ENCODE peak calls at places on chromosomes 1 and 21, in ten cellular contexts. B, N, G, T, L, P, H, S, Z and K are unnamed samples.

GRCh38 chr21:44880762-44881585 is 7.5 kb upstream of the PTTG1IP start:
- DNase-seq in P (peak), N (no peak), Z (no peak), G (no peak), L (no peak), T (no peak), S (no peak), H (no peak), B (peak), K (no peak)

GRCh38 chr1:108816049-108816882 is 40.6 kb downstream of the AKNAD1 start:
- DNase-seq in S (peak), L (no peak), H (no peak), Z (no peak), T (peak), P (no peak), N (peak), B (peak), G (no peak), K (no peak)

GRCh38 chr1:4050998-4051397 is 150.9 kb upstream of the C1orf174 start:
- DNase-seq in T (no peak), H (no peak), G (no peak), L (no peak), Z (no peak), N (no peak), S (no peak), P (no peak), B (no peak), K (no peak)

GRCh38 chr1:25146382-25146855 is 85.9 kb downstream of the SYF2 start:
- DNase-seq in P (no peak), T (no peak), L (no peak), N (no peak), S (no peak), B (no peak), Z (no peak), G (no peak), H (no peak), K (no peak)

GRCh38 chr1:244614113-244614836 is 38.7 kb upstream of the DESI2 start:
- DNase-seq in T (no peak), S (no peak), L (no peak), G (no peak), P (no peak), B (no peak), N (no peak), Z (no peak), H (no peak), K (no peak)

GRCh38 chr1:20184997-20185833 is 681 bp upstream of the UBXN10 start:
- DNase-seq in L (peak), N (no peak), Z (peak), P (no peak), G (peak), T (no peak), B (no peak), S (no peak), H (peak), K (peak)

GRCh38 chr1:58905126-58905490 is 121.3 kb upstream of the JUN start:
- DNase-seq in N (no peak), Z (no peak), H (no peak), G (no peak), L (no peak), P (no peak), B (no peak), T (no peak), S (no peak), K (no peak)

GRCh38 chr1:203296456-203297073 is 8.8 kb upstream of the BTG2 start:
- DNase-seq in T (peak), P (no peak), B (no peak), Z (no peak), H (no peak), G (no peak), S (no peak), N (no peak), L (no peak), K (no peak)

GRCh38 chr1:44707112-44707881 is 23.7 kb downstream of the RNU5D-1 start:
- DNase-seq in G (no peak), N (peak), T (no peak), H (no peak), B (peak), S (no peak), Z (no peak), L (no peak), P (no peak), K (no peak)

GRCh38 chr1:118988186-118989005 is at the start of gene TBX15:
- DNase-seq in P (no peak), S (no peak), T (no peak), N (peak), L (no peak), H (no peak), B (no peak), Z (no peak), G (no peak), K (no peak)

GRCh38 chr1:47396671-47397196 is 19.4 kb upstream of the FOXE3 start:
- DNase-seq in H (no peak), T (no peak), N (no peak), L (no peak), S (no peak), Z (no peak), B (no peak), P (peak), G (no peak), K (no peak)